ENCODE peak calls at places on chromosomes 4 and X, in seven cellular contexts. C, U, X, T, H, R and A are unnamed samples.

GRCh38 chrX:72247206-72247944 is 8.5 kb upstream of the ERCC6L start:
- DNase-seq in C (peak; percentile 33), U (no peak), X (peak; percentile 33), H (no peak), T (no peak), R (peak; percentile 57), A (no peak)

GRCh38 chr4:84099591-84099990 is 399.5 kb downstream of the NKX6-1 start:
- DNase-seq in T (no peak), C (no peak), X (no peak), U (no peak), H (no peak), R (no peak), A (no peak)

GRCh38 chr4:116132946-116133345 is 952.4 kb downstream of the TRAM1L1 start:
- DNase-seq in C (no peak), H (no peak), U (no peak), X (no peak), R (no peak), T (no peak), A (no peak)

GRCh38 chr4:76341063-76341462 is 34.5 kb downstream of the STBD1 start:
- DNase-seq in T (no peak), U (peak; percentile 8), X (no peak), H (no peak), C (no peak), R (no peak), A (peak; percentile 31)

GRCh38 chrX:119762718-119763117 is 4.3 kb downstream of the SOWAHD start:
- DNase-seq in U (no peak), C (no peak), T (no peak), X (no peak), H (no peak), R (no peak), A (no peak)

GRCh38 chr4:139684351-139684750 is 18.7 kb downstream of the MGST2 start:
- DNase-seq in T (no peak), H (no peak), U (no peak), R (no peak), C (no peak), X (no peak), A (no peak)

GRCh38 chr4:119268466-119268865 is 53.5 kb downstream of the FABP2 start:
- DNase-seq in H (no peak), T (no peak), R (no peak), U (no peak), X (no peak), C (no peak), A (no peak)

GRCh38 chrX:134774190-134775048 is 116.1 kb upstream of the PLAC1 start:
- DNase-seq in X (no peak), C (no peak), H (no peak), U (no peak), T (no peak), R (no peak), A (peak; percentile 26)

GRCh38 chr4:142088906-142089305 is 452.5 kb downstream of the IL15 start:
- DNase-seq in X (no peak), C (no peak), H (no peak), U (no peak), R (no peak), T (no peak), A (no peak)

GRCh38 chr4:78065514-78066192 is 8.5 kb downstream of the FRAS1 start:
- DNase-seq in U (no peak), X (no peak), C (no peak), R (no peak), T (no peak), H (no peak), A (no peak)

GRCh38 chrX:29407357-29407756 is 808.0 kb upstream of the MAGEB2 start:
- DNase-seq in X (no peak), R (no peak), H (no peak), C (no peak), T (no peak), U (no peak), A (no peak)

GRCh38 chrX:64885850-64886249 is 90.4 kb downstream of the ZC4H2 start:
- DNase-seq in R (no peak), C (no peak), X (no peak), T (no peak), H (peak; percentile 12), U (no peak), A (no peak)

GRCh38 chr4:100828986-100829685 is 311.3 kb upstream of the EMCN start:
- DNase-seq in C (no peak), R (no peak), T (no peak), X (no peak), H (peak; percentile 12), U (no peak), A (no peak)

GRCh38 chr4:26885912-26886274 is 25.3 kb downstream of the STIM2 start:
- DNase-seq in U (no peak), R (no peak), X (no peak), H (no peak), C (no peak), T (no peak), A (no peak)

GRCh38 chrX:136725446-136726104 is 55.2 kb downstream of the ARHGEF6 start:
- DNase-seq in H (no peak), U (peak; percentile 20), R (no peak), C (no peak), X (peak; percentile 38), T (no peak), A (no peak)